ENCODE peak calls at places on chromosomes 12 and 14, in eight cellular contexts. One of them, this sample, is unnamed.

GRCh38 chr14:80850197-80850814 is 91.2 kb downstream of the CEP128 start:
- DNase-seq in A673: peak; percentile 51
- DNase-seq in MM.1S: peak; percentile 14
- DNase-seq in lung: no peak
- DNase-seq in K562: peak; percentile 8
- DNase-seq in endothelial cell of umbilical vein: peak; percentile 63
- DNase-seq in pancreas: no peak
- DNase-seq in breast epithelium: no peak
- DNase-seq in this sample: no peak

GRCh38 chr12:114673169-114673833 is 10.7 kb downstream of the TBX3 start:
- DNase-seq in A673: no peak
- DNase-seq in MM.1S: no peak
- DNase-seq in lung: no peak
- DNase-seq in K562: no peak
- DNase-seq in endothelial cell of umbilical vein: no peak
- DNase-seq in pancreas: no peak
- DNase-seq in breast epithelium: peak; percentile 67
- DNase-seq in this sample: no peak

GRCh38 chr12:30969006-30969405 is 42.5 kb downstream of the TSPAN11 start:
- DNase-seq in A673: no peak
- DNase-seq in MM.1S: no peak
- DNase-seq in lung: no peak
- DNase-seq in K562: no peak
- DNase-seq in endothelial cell of umbilical vein: no peak
- DNase-seq in pancreas: no peak
- DNase-seq in breast epithelium: no peak
- DNase-seq in this sample: no peak

GRCh38 chr12:49442915-49443314 is 75.7 kb downstream of the SPATS2 start:
- DNase-seq in A673: no peak
- DNase-seq in MM.1S: no peak
- DNase-seq in lung: no peak
- DNase-seq in K562: no peak
- DNase-seq in endothelial cell of umbilical vein: no peak
- DNase-seq in pancreas: no peak
- DNase-seq in breast epithelium: no peak
- DNase-seq in this sample: no peak

GRCh38 chr14:78403278-78403815 is 233.2 kb downstream of the NRXN3 start:
- DNase-seq in A673: peak; percentile 40
- DNase-seq in MM.1S: no peak
- DNase-seq in lung: no peak
- DNase-seq in K562: no peak
- DNase-seq in endothelial cell of umbilical vein: no peak
- DNase-seq in pancreas: no peak
- DNase-seq in breast epithelium: no peak
- DNase-seq in this sample: no peak

GRCh38 chr12:51653431-51653830 is 62.4 kb downstream of the SCN8A start:
- DNase-seq in A673: no peak
- DNase-seq in MM.1S: no peak
- DNase-seq in lung: no peak
- DNase-seq in K562: no peak
- DNase-seq in endothelial cell of umbilical vein: no peak
- DNase-seq in pancreas: no peak
- DNase-seq in breast epithelium: no peak
- DNase-seq in this sample: no peak

GRCh38 chr14:23047042-23047634 is 5.1 kb downstream of the PSMB11 start:
- DNase-seq in A673: peak; percentile 30
- DNase-seq in MM.1S: no peak
- DNase-seq in lung: no peak
- DNase-seq in K562: no peak
- DNase-seq in endothelial cell of umbilical vein: peak; percentile 81
- DNase-seq in pancreas: no peak
- DNase-seq in breast epithelium: no peak
- DNase-seq in this sample: no peak

GRCh38 chr12:6201775-6202292 is 1.6 kb downstream of the CD9 start:
- DNase-seq in A673: no peak
- DNase-seq in MM.1S: no peak
- DNase-seq in lung: no peak
- DNase-seq in K562: no peak
- DNase-seq in endothelial cell of umbilical vein: no peak
- DNase-seq in pancreas: no peak
- DNase-seq in breast epithelium: no peak
- DNase-seq in this sample: no peak

GRCh38 chr12:90027041-90027440 is 318.4 kb upstream of the ATP2B1 start:
- DNase-seq in A673: no peak
- DNase-seq in MM.1S: no peak
- DNase-seq in lung: no peak
- DNase-seq in K562: no peak
- DNase-seq in endothelial cell of umbilical vein: no peak
- DNase-seq in pancreas: no peak
- DNase-seq in breast epithelium: no peak
- DNase-seq in this sample: no peak

GRCh38 chr12:53719649-53720048 is 7.6 kb downstream of the CALCOCO1 start:
- DNase-seq in A673: no peak
- DNase-seq in MM.1S: no peak
- DNase-seq in lung: no peak
- DNase-seq in K562: no peak
- DNase-seq in endothelial cell of umbilical vein: no peak
- DNase-seq in pancreas: no peak
- DNase-seq in breast epithelium: no peak
- DNase-seq in this sample: no peak

GRCh38 chr12:48126953-48127630 is 7.9 kb downstream of the PFKM start:
- DNase-seq in A673: no peak
- DNase-seq in MM.1S: peak; percentile 17
- DNase-seq in lung: no peak
- DNase-seq in K562: no peak
- DNase-seq in endothelial cell of umbilical vein: no peak
- DNase-seq in pancreas: no peak
- DNase-seq in breast epithelium: no peak
- DNase-seq in this sample: no peak
- H3K27ac ChIP-seq in A673: no peak overlapping the region
- H3K27ac ChIP-seq in MM.1S: no peak overlapping the region
- H3K27ac ChIP-seq in lung: peak overlapping the region; percentile 74
- H3K27ac ChIP-seq in K562: no peak overlapping the region
- H3K27ac ChIP-seq in endothelial cell of umbilical vein: no peak overlapping the region
- H3K27ac ChIP-seq in pancreas: no peak overlapping the region
- H3K27ac ChIP-seq in breast epithelium: no peak overlapping the region
- H3K27ac ChIP-seq in this sample: no peak overlapping the region

DNA sequence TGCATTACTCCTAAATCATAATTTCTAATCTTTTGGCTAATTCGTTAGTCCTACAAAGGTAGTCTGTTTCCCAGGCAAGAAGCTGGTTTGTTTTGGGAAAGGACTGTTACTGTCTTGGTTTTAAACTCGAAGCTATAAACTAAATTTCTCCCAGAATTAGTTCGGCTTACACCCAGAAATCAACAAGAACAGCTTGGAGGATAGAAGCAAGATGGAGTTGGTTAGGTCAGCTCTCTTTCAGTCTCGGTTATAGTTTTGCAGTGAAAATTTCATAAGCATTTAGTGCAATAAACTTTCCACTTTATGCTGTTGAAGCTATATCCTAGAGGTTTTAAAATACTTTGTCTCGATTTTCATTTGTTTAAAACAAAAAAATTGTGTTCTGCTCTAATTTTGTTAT is 100.3 kb downstream of the SLCO1A2 start:
- DNase-seq in A673: no peak
- DNase-seq in MM.1S: no peak
- DNase-seq in lung: no peak
- DNase-seq in K562: no peak
- DNase-seq in endothelial cell of umbilical vein: no peak
- DNase-seq in pancreas: no peak
- DNase-seq in breast epithelium: no peak
- DNase-seq in this sample: no peak
- H3K4me1 ChIP-seq in A673: no peaks in the 10 kb centered on the region
- H3K4me1 ChIP-seq in MM.1S: no peaks in the 10 kb centered on the region
- H3K4me1 ChIP-seq in lung: no peaks in the 10 kb centered on the region
- H3K4me1 ChIP-seq in K562: no peaks in the 10 kb centered on the region
- H3K4me1 ChIP-seq in endothelial cell of umbilical vein: no peaks in the 10 kb centered on the region
- H3K4me1 ChIP-seq in pancreas: no peaks in the 10 kb centered on the region
- H3K4me1 ChIP-seq in breast epithelium: no peaks in the 10 kb centered on the region
- H3K4me1 ChIP-seq in this sample: no peaks in the 10 kb centered on the region

GRCh38 chr12:47407730-47408129 is 298.1 kb downstream of the RPAP3 start:
- DNase-seq in A673: no peak
- DNase-seq in MM.1S: no peak
- DNase-seq in lung: no peak
- DNase-seq in K562: no peak
- DNase-seq in endothelial cell of umbilical vein: no peak
- DNase-seq in pancreas: no peak
- DNase-seq in breast epithelium: no peak
- DNase-seq in this sample: no peak

GRCh38 chr12:47409310-47409709 is 296.5 kb downstream of the RPAP3 start:
- DNase-seq in A673: no peak
- DNase-seq in MM.1S: no peak
- DNase-seq in lung: no peak
- DNase-seq in K562: no peak
- DNase-seq in endothelial cell of umbilical vein: no peak
- DNase-seq in pancreas: no peak
- DNase-seq in breast epithelium: no peak
- DNase-seq in this sample: no peak

GRCh38 chr12:47400251-47400650 is 305.6 kb downstream of the RPAP3 start:
- DNase-seq in A673: no peak
- DNase-seq in MM.1S: no peak
- DNase-seq in lung: no peak
- DNase-seq in K562: no peak
- DNase-seq in endothelial cell of umbilical vein: no peak
- DNase-seq in pancreas: no peak
- DNase-seq in breast epithelium: no peak
- DNase-seq in this sample: no peak

GRCh38 chr12:47408171-47408871 is 297.5 kb downstream of the RPAP3 start:
- DNase-seq in A673: no peak
- DNase-seq in MM.1S: peak; percentile 73
- DNase-seq in lung: peak; percentile 57
- DNase-seq in K562: no peak
- DNase-seq in endothelial cell of umbilical vein: peak; percentile 12
- DNase-seq in pancreas: no peak
- DNase-seq in breast epithelium: no peak
- DNase-seq in this sample: no peak

GRCh38 chr12:47403681-47404080 is 302.1 kb downstream of the RPAP3 start:
- DNase-seq in A673: no peak
- DNase-seq in MM.1S: no peak
- DNase-seq in lung: no peak
- DNase-seq in K562: no peak
- DNase-seq in endothelial cell of umbilical vein: no peak
- DNase-seq in pancreas: no peak
- DNase-seq in breast epithelium: no peak
- DNase-seq in this sample: no peak
- TF ChIP-seq CTCF in A673: no peak
- TF ChIP-seq CTCF in MM.1S: no peak
- TF ChIP-seq CTCF in lung: no peak
- TF ChIP-seq CTCF in K562: no peak
- TF ChIP-seq CTCF in endothelial cell of umbilical vein: no peak
- TF ChIP-seq CTCF in pancreas: no peak
- TF ChIP-seq CTCF in breast epithelium: no peak
- TF ChIP-seq CTCF in this sample: no peak

DNA sequence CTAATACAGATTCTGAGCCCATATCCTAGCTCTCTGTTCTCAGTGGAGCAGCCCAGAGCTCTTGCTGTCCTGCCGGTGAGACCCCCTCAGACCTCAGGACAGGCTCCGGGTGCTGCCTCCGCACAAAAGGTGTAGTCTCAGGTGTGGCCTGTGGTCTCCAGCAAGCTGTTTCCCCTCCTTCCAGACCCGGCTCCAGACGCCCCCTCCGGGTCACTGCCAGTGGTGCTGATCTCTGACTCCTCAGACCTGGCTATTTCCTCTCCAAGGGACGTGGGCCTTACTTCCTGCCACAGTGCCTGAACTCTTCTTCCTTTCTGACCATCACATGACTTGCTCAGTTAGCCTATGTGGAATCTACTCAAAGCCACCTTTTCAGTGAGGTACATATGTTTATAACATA is 337.5 kb downstream of the GLT1D1 start:
- DNase-seq in A673: no peak
- DNase-seq in MM.1S: no peak
- DNase-seq in lung: no peak
- DNase-seq in K562: no peak
- DNase-seq in endothelial cell of umbilical vein: no peak
- DNase-seq in pancreas: no peak
- DNase-seq in breast epithelium: no peak
- DNase-seq in this sample: no peak
- H3K27ac ChIP-seq in A673: no peak overlapping the region
- H3K27ac ChIP-seq in MM.1S: no peak overlapping the region
- H3K27ac ChIP-seq in lung: no peak overlapping the region
- H3K27ac ChIP-seq in K562: no peak overlapping the region
- H3K27ac ChIP-seq in endothelial cell of umbilical vein: no peak overlapping the region
- H3K27ac ChIP-seq in pancreas: no peak overlapping the region
- H3K27ac ChIP-seq in breast epithelium: no peak overlapping the region
- H3K27ac ChIP-seq in this sample: no peak overlapping the region

GRCh38 chr14:106846218-106846617 is 1319.8 kb downstream of the TMEM121 start:
- DNase-seq in A673: no peak
- DNase-seq in MM.1S: no peak
- DNase-seq in lung: no peak
- DNase-seq in K562: no peak
- DNase-seq in endothelial cell of umbilical vein: no peak
- DNase-seq in pancreas: no peak
- DNase-seq in breast epithelium: no peak
- DNase-seq in this sample: no peak

GRCh38 chr14:106845286-106846087 is 1319.1 kb downstream of the TMEM121 start:
- DNase-seq in A673: no peak
- DNase-seq in MM.1S: no peak
- DNase-seq in lung: peak; percentile 69
- DNase-seq in K562: no peak
- DNase-seq in endothelial cell of umbilical vein: no peak
- DNase-seq in pancreas: peak; percentile 88
- DNase-seq in breast epithelium: peak; percentile 49
- DNase-seq in this sample: peak; percentile 61

GRCh38 chr14:106850913-106851825 is 1324.8 kb downstream of the TMEM121 start:
- DNase-seq in A673: no peak
- DNase-seq in MM.1S: peak; percentile 24
- DNase-seq in lung: no peak
- DNase-seq in K562: no peak
- DNase-seq in endothelial cell of umbilical vein: no peak
- DNase-seq in pancreas: no peak
- DNase-seq in breast epithelium: no peak
- DNase-seq in this sample: no peak

GRCh38 chr14:106844608-106845285 is 1318.4 kb downstream of the TMEM121 start:
- DNase-seq in A673: peak; percentile 18
- DNase-seq in MM.1S: no peak
- DNase-seq in lung: peak; percentile 76
- DNase-seq in K562: no peak
- DNase-seq in endothelial cell of umbilical vein: no peak
- DNase-seq in pancreas: peak; percentile 84
- DNase-seq in breast epithelium: peak; percentile 35
- DNase-seq in this sample: peak; percentile 76

GRCh38 chr14:106848330-106849121 is 1322.1 kb downstream of the TMEM121 start:
- DNase-seq in A673: peak; percentile 65
- DNase-seq in MM.1S: no peak
- DNase-seq in lung: no peak
- DNase-seq in K562: no peak
- DNase-seq in endothelial cell of umbilical vein: no peak
- DNase-seq in pancreas: no peak
- DNase-seq in breast epithelium: no peak
- DNase-seq in this sample: no peak
- H3K4me1 ChIP-seq in A673: peaks cover 8% of the 10 kb centered on the region
- H3K4me1 ChIP-seq in MM.1S: no peaks in the 10 kb centered on the region
- H3K4me1 ChIP-seq in lung: no peaks in the 10 kb centered on the region
- H3K4me1 ChIP-seq in K562: peaks cover 7% of the 10 kb centered on the region
- H3K4me1 ChIP-seq in endothelial cell of umbilical vein: no peaks in the 10 kb centered on the region
- H3K4me1 ChIP-seq in pancreas: peaks cover 18% of the 10 kb centered on the region
- H3K4me1 ChIP-seq in breast epithelium: no peaks in the 10 kb centered on the region
- H3K4me1 ChIP-seq in this sample: no peaks in the 10 kb centered on the region

This sample was measured in right lobe of liver.